ENCODE peak calls at places on chromosomes 6 and 20, in ten cellular contexts. One of them, this sample, is unnamed.

GRCh38 chr6:24766685-24767462 is 7.9 kb upstream of the GMNN start:
- DNase-seq in endothelial cell of umbilical vein: peak
- DNase-seq in choroid plexus epithelial cell: peak
- DNase-seq in fibroblast of pulmonary artery: peak
- DNase-seq in cardiac fibroblast: peak
- DNase-seq in body of pancreas: no peak
- DNase-seq in fibroblast of lung: peak
- DNase-seq in adrenal gland: no peak
- DNase-seq in astrocyte of the spinal cord: peak
- DNase-seq in left ventricle myocardium inferior: no peak
- DNase-seq in this sample: no peak

GRCh38 chr6:23990158-23990557 is 135.9 kb upstream of the NRSN1 start:
- DNase-seq in endothelial cell of umbilical vein: no peak
- DNase-seq in choroid plexus epithelial cell: no peak
- DNase-seq in fibroblast of pulmonary artery: no peak
- DNase-seq in cardiac fibroblast: no peak
- DNase-seq in body of pancreas: no peak
- DNase-seq in fibroblast of lung: no peak
- DNase-seq in adrenal gland: no peak
- DNase-seq in astrocyte of the spinal cord: no peak
- DNase-seq in left ventricle myocardium inferior: no peak
- DNase-seq in this sample: no peak

GRCh38 chr20:58213716-58214115 is 14.7 kb downstream of the ANKRD60 start:
- DNase-seq in endothelial cell of umbilical vein: no peak
- DNase-seq in choroid plexus epithelial cell: no peak
- DNase-seq in fibroblast of pulmonary artery: no peak
- DNase-seq in cardiac fibroblast: no peak
- DNase-seq in body of pancreas: no peak
- DNase-seq in fibroblast of lung: no peak
- DNase-seq in adrenal gland: no peak
- DNase-seq in astrocyte of the spinal cord: no peak
- DNase-seq in left ventricle myocardium inferior: no peak
- DNase-seq in this sample: no peak

GRCh38 chr6:111952326-111952725 is 79.1 kb upstream of the FYN start:
- DNase-seq in endothelial cell of umbilical vein: no peak
- DNase-seq in choroid plexus epithelial cell: peak
- DNase-seq in fibroblast of pulmonary artery: no peak
- DNase-seq in cardiac fibroblast: no peak
- DNase-seq in body of pancreas: no peak
- DNase-seq in fibroblast of lung: no peak
- DNase-seq in adrenal gland: no peak
- DNase-seq in astrocyte of the spinal cord: no peak
- DNase-seq in left ventricle myocardium inferior: no peak
- DNase-seq in this sample: peak

GRCh38 chr6:74734901-74735300 is 471.0 kb downstream of the COL12A1 start:
- DNase-seq in endothelial cell of umbilical vein: no peak
- DNase-seq in choroid plexus epithelial cell: no peak
- DNase-seq in fibroblast of pulmonary artery: no peak
- DNase-seq in cardiac fibroblast: no peak
- DNase-seq in body of pancreas: no peak
- DNase-seq in fibroblast of lung: no peak
- DNase-seq in adrenal gland: no peak
- DNase-seq in astrocyte of the spinal cord: no peak
- DNase-seq in left ventricle myocardium inferior: no peak
- DNase-seq in this sample: no peak

GRCh38 chr6:150231456-150231855 is 88.6 kb downstream of the PPP1R14C start:
- DNase-seq in endothelial cell of umbilical vein: no peak
- DNase-seq in choroid plexus epithelial cell: no peak
- DNase-seq in fibroblast of pulmonary artery: peak
- DNase-seq in cardiac fibroblast: peak
- DNase-seq in body of pancreas: no peak
- DNase-seq in fibroblast of lung: peak
- DNase-seq in adrenal gland: no peak
- DNase-seq in astrocyte of the spinal cord: no peak
- DNase-seq in left ventricle myocardium inferior: no peak
- DNase-seq in this sample: no peak

GRCh38 chr6:10237284-10238043 is 177.4 kb downstream of the TFAP2A start:
- DNase-seq in endothelial cell of umbilical vein: no peak
- DNase-seq in choroid plexus epithelial cell: no peak
- DNase-seq in fibroblast of pulmonary artery: no peak
- DNase-seq in cardiac fibroblast: no peak
- DNase-seq in body of pancreas: no peak
- DNase-seq in fibroblast of lung: peak
- DNase-seq in adrenal gland: no peak
- DNase-seq in astrocyte of the spinal cord: peak
- DNase-seq in left ventricle myocardium inferior: no peak
- DNase-seq in this sample: no peak

GRCh38 chr6:122558027-122558426 is 52.2 kb upstream of the PKIB start:
- DNase-seq in endothelial cell of umbilical vein: no peak
- DNase-seq in choroid plexus epithelial cell: no peak
- DNase-seq in fibroblast of pulmonary artery: no peak
- DNase-seq in cardiac fibroblast: no peak
- DNase-seq in body of pancreas: no peak
- DNase-seq in fibroblast of lung: no peak
- DNase-seq in adrenal gland: no peak
- DNase-seq in astrocyte of the spinal cord: no peak
- DNase-seq in left ventricle myocardium inferior: no peak
- DNase-seq in this sample: no peak

GRCh38 chr20:17870063-17870740 is 98.4 kb downstream of the SNX5 start:
- DNase-seq in endothelial cell of umbilical vein: no peak
- DNase-seq in choroid plexus epithelial cell: no peak
- DNase-seq in fibroblast of pulmonary artery: peak
- DNase-seq in cardiac fibroblast: peak
- DNase-seq in body of pancreas: no peak
- DNase-seq in fibroblast of lung: no peak
- DNase-seq in adrenal gland: no peak
- DNase-seq in astrocyte of the spinal cord: no peak
- DNase-seq in left ventricle myocardium inferior: no peak
- DNase-seq in this sample: no peak

GRCh38 chr6:43269273-43270007 is 26.2 kb downstream of the TTBK1 start:
- DNase-seq in endothelial cell of umbilical vein: no peak
- DNase-seq in choroid plexus epithelial cell: no peak
- DNase-seq in fibroblast of pulmonary artery: no peak
- DNase-seq in cardiac fibroblast: no peak
- DNase-seq in body of pancreas: peak
- DNase-seq in fibroblast of lung: no peak
- DNase-seq in adrenal gland: no peak
- DNase-seq in astrocyte of the spinal cord: no peak
- DNase-seq in left ventricle myocardium inferior: no peak
- DNase-seq in this sample: no peak

GRCh38 chr6:147099974-147100373 is 104.2 kb upstream of the STXBP5 start:
- DNase-seq in endothelial cell of umbilical vein: peak
- DNase-seq in choroid plexus epithelial cell: peak
- DNase-seq in fibroblast of pulmonary artery: peak
- DNase-seq in cardiac fibroblast: peak
- DNase-seq in body of pancreas: no peak
- DNase-seq in fibroblast of lung: peak
- DNase-seq in adrenal gland: no peak
- DNase-seq in astrocyte of the spinal cord: peak
- DNase-seq in left ventricle myocardium inferior: no peak
- DNase-seq in this sample: peak

GRCh38 chr6:13427838-13428527 is 59.4 kb downstream of the GFOD1 start:
- DNase-seq in endothelial cell of umbilical vein: peak
- DNase-seq in choroid plexus epithelial cell: no peak
- DNase-seq in fibroblast of pulmonary artery: no peak
- DNase-seq in cardiac fibroblast: no peak
- DNase-seq in body of pancreas: no peak
- DNase-seq in fibroblast of lung: no peak
- DNase-seq in adrenal gland: peak
- DNase-seq in astrocyte of the spinal cord: no peak
- DNase-seq in left ventricle myocardium inferior: no peak
- DNase-seq in this sample: no peak

GRCh38 chr6:84065718-84066290 is 32.2 kb downstream of the MRAP2 start:
- DNase-seq in endothelial cell of umbilical vein: peak
- DNase-seq in choroid plexus epithelial cell: peak
- DNase-seq in fibroblast of pulmonary artery: peak
- DNase-seq in cardiac fibroblast: peak
- DNase-seq in body of pancreas: no peak
- DNase-seq in fibroblast of lung: peak
- DNase-seq in adrenal gland: no peak
- DNase-seq in astrocyte of the spinal cord: peak
- DNase-seq in left ventricle myocardium inferior: no peak
- DNase-seq in this sample: peak

GRCh38 chr20:4164246-4164645 is 148.9 kb upstream of the RNF24 start:
- DNase-seq in endothelial cell of umbilical vein: no peak
- DNase-seq in choroid plexus epithelial cell: no peak
- DNase-seq in fibroblast of pulmonary artery: no peak
- DNase-seq in cardiac fibroblast: no peak
- DNase-seq in body of pancreas: no peak
- DNase-seq in fibroblast of lung: no peak
- DNase-seq in adrenal gland: no peak
- DNase-seq in astrocyte of the spinal cord: no peak
- DNase-seq in left ventricle myocardium inferior: no peak
- DNase-seq in this sample: no peak

GRCh38 chr20:7893019-7893730 is 47.1 kb downstream of the HAO1 start:
- DNase-seq in endothelial cell of umbilical vein: no peak
- DNase-seq in choroid plexus epithelial cell: no peak
- DNase-seq in fibroblast of pulmonary artery: peak
- DNase-seq in cardiac fibroblast: no peak
- DNase-seq in body of pancreas: no peak
- DNase-seq in fibroblast of lung: no peak
- DNase-seq in adrenal gland: no peak
- DNase-seq in astrocyte of the spinal cord: no peak
- DNase-seq in left ventricle myocardium inferior: no peak
- DNase-seq in this sample: no peak

GRCh38 chr6:138491020-138491419 is 8.3 kb downstream of the NHSL1 start:
- DNase-seq in endothelial cell of umbilical vein: no peak
- DNase-seq in choroid plexus epithelial cell: peak
- DNase-seq in fibroblast of pulmonary artery: no peak
- DNase-seq in cardiac fibroblast: no peak
- DNase-seq in body of pancreas: no peak
- DNase-seq in fibroblast of lung: peak
- DNase-seq in adrenal gland: no peak
- DNase-seq in astrocyte of the spinal cord: no peak
- DNase-seq in left ventricle myocardium inferior: no peak
- DNase-seq in this sample: no peak

GRCh38 chr6:9121551-9121950 is 686.2 kb upstream of the SLC35B3 start:
- DNase-seq in endothelial cell of umbilical vein: no peak
- DNase-seq in choroid plexus epithelial cell: no peak
- DNase-seq in fibroblast of pulmonary artery: no peak
- DNase-seq in cardiac fibroblast: no peak
- DNase-seq in body of pancreas: no peak
- DNase-seq in fibroblast of lung: peak
- DNase-seq in adrenal gland: no peak
- DNase-seq in astrocyte of the spinal cord: peak
- DNase-seq in left ventricle myocardium inferior: no peak
- DNase-seq in this sample: no peak

GRCh38 chr6:41598670-41599014 is 39.6 kb upstream of the MDFI start:
- DNase-seq in endothelial cell of umbilical vein: no peak
- DNase-seq in choroid plexus epithelial cell: no peak
- DNase-seq in fibroblast of pulmonary artery: no peak
- DNase-seq in cardiac fibroblast: no peak
- DNase-seq in body of pancreas: no peak
- DNase-seq in fibroblast of lung: no peak
- DNase-seq in adrenal gland: no peak
- DNase-seq in astrocyte of the spinal cord: no peak
- DNase-seq in left ventricle myocardium inferior: no peak
- DNase-seq in this sample: no peak

GRCh38 chr6:2575191-2575590 is 175.5 kb downstream of the MYLK4 start:
- DNase-seq in endothelial cell of umbilical vein: peak
- DNase-seq in choroid plexus epithelial cell: peak
- DNase-seq in fibroblast of pulmonary artery: no peak
- DNase-seq in cardiac fibroblast: no peak
- DNase-seq in body of pancreas: no peak
- DNase-seq in fibroblast of lung: no peak
- DNase-seq in adrenal gland: no peak
- DNase-seq in astrocyte of the spinal cord: peak
- DNase-seq in left ventricle myocardium inferior: no peak
- DNase-seq in this sample: no peak
- H3K4me3 ChIP-seq in endothelial cell of umbilical vein: no peak
- H3K4me3 ChIP-seq in choroid plexus epithelial cell: no peak
- H3K4me3 ChIP-seq in fibroblast of pulmonary artery: no peak
- H3K4me3 ChIP-seq in cardiac fibroblast: no peak
- H3K4me3 ChIP-seq in body of pancreas: no peak
- H3K4me3 ChIP-seq in fibroblast of lung: no peak
- H3K4me3 ChIP-seq in adrenal gland: no peak
- H3K4me3 ChIP-seq in astrocyte of the spinal cord: no peak
- H3K4me3 ChIP-seq in left ventricle myocardium inferior: no peak
- H3K4me3 ChIP-seq in this sample: no peak

GRCh38 chr6:142796571-142796970 is 148.4 kb downstream of the HIVEP2 start:
- DNase-seq in endothelial cell of umbilical vein: no peak
- DNase-seq in choroid plexus epithelial cell: peak
- DNase-seq in fibroblast of pulmonary artery: peak
- DNase-seq in cardiac fibroblast: peak
- DNase-seq in body of pancreas: no peak
- DNase-seq in fibroblast of lung: peak
- DNase-seq in adrenal gland: no peak
- DNase-seq in astrocyte of the spinal cord: peak
- DNase-seq in left ventricle myocardium inferior: no peak
- DNase-seq in this sample: peak
- H3K4me3 ChIP-seq in endothelial cell of umbilical vein: no peak
- H3K4me3 ChIP-seq in choroid plexus epithelial cell: no peak
- H3K4me3 ChIP-seq in fibroblast of pulmonary artery: no peak
- H3K4me3 ChIP-seq in cardiac fibroblast: no peak
- H3K4me3 ChIP-seq in body of pancreas: no peak
- H3K4me3 ChIP-seq in fibroblast of lung: no peak
- H3K4me3 ChIP-seq in adrenal gland: no peak
- H3K4me3 ChIP-seq in astrocyte of the spinal cord: no peak
- H3K4me3 ChIP-seq in left ventricle myocardium inferior: no peak
- H3K4me3 ChIP-seq in this sample: no peak

DNA sequence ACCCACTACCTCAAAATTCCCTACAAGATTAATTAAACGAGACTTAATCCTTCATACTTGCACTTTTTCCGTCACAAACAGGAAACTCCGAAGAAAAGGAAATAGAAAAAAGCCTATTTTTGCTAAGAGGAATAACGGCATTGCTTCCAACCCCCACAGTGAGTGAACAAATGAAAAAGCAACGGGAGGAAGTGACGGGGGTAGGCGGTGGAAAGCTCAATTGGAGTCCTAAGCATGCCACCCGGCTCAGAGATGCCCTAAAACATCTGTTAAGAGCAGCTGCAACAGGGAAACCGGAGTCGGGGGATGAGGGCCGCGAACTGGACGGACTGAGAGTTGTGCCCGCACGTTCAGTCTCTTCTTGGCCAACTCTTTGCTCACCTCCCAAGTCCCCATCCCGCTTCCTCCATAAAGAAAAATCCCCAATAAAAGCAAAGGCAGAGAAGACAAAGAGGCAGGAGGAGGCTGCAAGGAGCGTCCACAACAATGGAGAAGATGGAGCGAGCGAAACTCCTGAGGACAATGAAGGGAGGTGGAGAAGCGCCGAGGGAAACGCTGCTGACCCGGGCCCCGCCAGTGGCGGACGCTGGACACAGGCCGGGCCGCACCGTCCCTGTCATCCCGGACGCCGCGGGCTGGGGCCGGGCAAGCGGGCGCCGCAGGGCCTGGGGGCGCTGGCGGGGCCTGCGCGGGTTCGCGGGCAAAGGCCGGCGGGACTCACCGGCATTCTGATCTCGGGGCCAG is 671 bp downstream of the SEC63 start:
- DNase-seq in endothelial cell of umbilical vein: peak
- DNase-seq in choroid plexus epithelial cell: peak
- DNase-seq in fibroblast of pulmonary artery: peak
- DNase-seq in cardiac fibroblast: peak
- DNase-seq in body of pancreas: peak
- DNase-seq in fibroblast of lung: peak
- DNase-seq in adrenal gland: peak
- DNase-seq in astrocyte of the spinal cord: peak
- DNase-seq in left ventricle myocardium inferior: peak
- DNase-seq in this sample: peak
- H3K4me3 ChIP-seq in endothelial cell of umbilical vein: peak
- H3K4me3 ChIP-seq in choroid plexus epithelial cell: peak
- H3K4me3 ChIP-seq in fibroblast of pulmonary artery: peak
- H3K4me3 ChIP-seq in cardiac fibroblast: peak
- H3K4me3 ChIP-seq in body of pancreas: peak
- H3K4me3 ChIP-seq in fibroblast of lung: peak
- H3K4me3 ChIP-seq in adrenal gland: peak
- H3K4me3 ChIP-seq in astrocyte of the spinal cord: peak
- H3K4me3 ChIP-seq in left ventricle myocardium inferior: peak
- H3K4me3 ChIP-seq in this sample: peak

GRCh38 chr20:8918145-8918544 is 150.7 kb upstream of the PLCB4 start:
- DNase-seq in endothelial cell of umbilical vein: no peak
- DNase-seq in choroid plexus epithelial cell: no peak
- DNase-seq in fibroblast of pulmonary artery: no peak
- DNase-seq in cardiac fibroblast: no peak
- DNase-seq in body of pancreas: no peak
- DNase-seq in fibroblast of lung: no peak
- DNase-seq in adrenal gland: no peak
- DNase-seq in astrocyte of the spinal cord: no peak
- DNase-seq in left ventricle myocardium inferior: no peak
- DNase-seq in this sample: no peak
- H3K4me3 ChIP-seq in endothelial cell of umbilical vein: no peak
- H3K4me3 ChIP-seq in choroid plexus epithelial cell: no peak
- H3K4me3 ChIP-seq in fibroblast of pulmonary artery: no peak
- H3K4me3 ChIP-seq in cardiac fibroblast: no peak
- H3K4me3 ChIP-seq in body of pancreas: no peak
- H3K4me3 ChIP-seq in fibroblast of lung: no peak
- H3K4me3 ChIP-seq in adrenal gland: no peak
- H3K4me3 ChIP-seq in astrocyte of the spinal cord: no peak
- H3K4me3 ChIP-seq in left ventricle myocardium inferior: no peak
- H3K4me3 ChIP-seq in this sample: no peak